ENCODE peak calls at places on chromosome 18, in seven cellular contexts. H, A, K, U, D, G and R are unnamed samples.

GRCh38 chr18:45802814-45803492 is 22.5 kb upstream of the SIGLEC15 start:
- DNase-seq in H (no peak), A (peak), K (no peak), U (no peak), D (no peak), G (peak), R (no peak)

GRCh38 chr18:54679318-54680149 is 88.5 kb downstream of the DYNAP start:
- DNase-seq in H (no peak), A (peak), K (no peak), U (no peak), D (no peak), G (peak), R (peak)

GRCh38 chr18:60259052-60259681 is 113.4 kb downstream of the MC4R start:
- DNase-seq in H (no peak), A (peak), K (no peak), U (no peak), D (no peak), G (peak), R (no peak)

GRCh38 chr18:76573325-76574025 is 78.4 kb upstream of the ZNF516 start:
- DNase-seq in H (no peak), A (peak), K (no peak), U (no peak), D (no peak), G (peak), R (no peak)

GRCh38 chr18:13826209-13826608 is 2.3 kb downstream of the MC5R start:
- DNase-seq in H (no peak), A (no peak), K (no peak), U (no peak), D (no peak), G (no peak), R (no peak)

GRCh38 chr18:48339692-48340091 is 69.5 kb downstream of the ZBTB7C start:
- DNase-seq in H (no peak), A (no peak), K (no peak), U (no peak), D (no peak), G (no peak), R (no peak)

GRCh38 chr18:12911025-12911927 is 27.2 kb upstream of the PTPN2 start:
- DNase-seq in H (peak), A (no peak), K (peak), U (no peak), D (peak), G (peak), R (peak)

GRCh38 chr18:8705941-8706544 is 687 bp downstream of the MTCL1 start:
- DNase-seq in H (peak), A (peak), K (no peak), U (no peak), D (no peak), G (no peak), R (peak)

GRCh38 chr18:76528477-76529432 is 33.7 kb upstream of the ZNF516 start:
- DNase-seq in H (peak), A (peak), K (no peak), U (no peak), D (no peak), G (peak), R (peak)

GRCh38 chr18:55000529-55000928 is 41.3 kb upstream of the CCDC68 start:
- DNase-seq in H (no peak), A (no peak), K (no peak), U (no peak), D (no peak), G (no peak), R (no peak)